ENCODE peak calls at places on chromosomes 6 and 20, in nine cellular contexts. One of them, this sample, is unnamed. For H3K9me3, the result is how much of the 10 kb centered on the place peaks cover.

GRCh38 chr6:136922680-136922996 is 537 bp downstream of the SLC35D3 start:
- DNase-seq in CD4-positive, CD25-positive, alpha-beta regulatory T cell: no peak
- DNase-seq in body of pancreas: no peak
- DNase-seq in esophagus muscularis mucosa: no peak
- DNase-seq in A549: peak
- DNase-seq in SJSA1: no peak
- DNase-seq in Peyer's patch: no peak
- DNase-seq in hepatocyte: no peak
- DNase-seq in CD8-positive, alpha-beta T cell: no peak
- DNase-seq in this sample: no peak

GRCh38 chr20:12970372-12970821 is 38.4 kb upstream of the SPTLC3 start:
- DNase-seq in A549: peak
- DNase-seq in Peyer's patch: no peak
- DNase-seq in hepatocyte: peak
- DNase-seq in body of pancreas: no peak
- DNase-seq in CD8-positive, alpha-beta T cell: no peak
- DNase-seq in esophagus muscularis mucosa: no peak
- DNase-seq in CD4-positive, CD25-positive, alpha-beta regulatory T cell: no peak
- DNase-seq in SJSA1: peak
- DNase-seq in this sample: peak

GRCh38 chr20:18057106-18057993 is at the start of gene OVOL2:
- DNase-seq in esophagus muscularis mucosa: no peak
- DNase-seq in Peyer's patch: peak
- DNase-seq in hepatocyte: peak
- DNase-seq in A549: no peak
- DNase-seq in SJSA1: no peak
- DNase-seq in CD8-positive, alpha-beta T cell: no peak
- DNase-seq in CD4-positive, CD25-positive, alpha-beta regulatory T cell: no peak
- DNase-seq in body of pancreas: peak
- DNase-seq in this sample: peak

GRCh38 chr20:49790077-49790798 is 22.4 kb upstream of the SLC9A8 start:
- DNase-seq in CD4-positive, CD25-positive, alpha-beta regulatory T cell: no peak
- DNase-seq in CD8-positive, alpha-beta T cell: no peak
- DNase-seq in esophagus muscularis mucosa: no peak
- DNase-seq in A549: no peak
- DNase-seq in hepatocyte: peak
- DNase-seq in SJSA1: no peak
- DNase-seq in body of pancreas: no peak
- DNase-seq in Peyer's patch: peak
- DNase-seq in this sample: peak

GRCh38 chr20:11001767-11002540 is 328.2 kb upstream of the JAG1 start:
- DNase-seq in CD8-positive, alpha-beta T cell: no peak
- DNase-seq in CD4-positive, CD25-positive, alpha-beta regulatory T cell: no peak
- DNase-seq in body of pancreas: no peak
- DNase-seq in SJSA1: peak
- DNase-seq in esophagus muscularis mucosa: no peak
- DNase-seq in A549: peak
- DNase-seq in Peyer's patch: no peak
- DNase-seq in hepatocyte: peak
- DNase-seq in this sample: no peak

GRCh38 chr6:137767931-137768690 is 98.9 kb upstream of the TNFAIP3 start:
- DNase-seq in esophagus muscularis mucosa: peak
- DNase-seq in CD8-positive, alpha-beta T cell: no peak
- DNase-seq in SJSA1: no peak
- DNase-seq in CD4-positive, CD25-positive, alpha-beta regulatory T cell: no peak
- DNase-seq in Peyer's patch: no peak
- DNase-seq in hepatocyte: no peak
- DNase-seq in A549: no peak
- DNase-seq in body of pancreas: no peak
- DNase-seq in this sample: peak

GRCh38 chr6:16206595-16207037 is 31.8 kb upstream of the GMPR start:
- DNase-seq in body of pancreas: peak
- DNase-seq in hepatocyte: peak
- DNase-seq in Peyer's patch: peak
- DNase-seq in esophagus muscularis mucosa: no peak
- DNase-seq in A549: peak
- DNase-seq in CD4-positive, CD25-positive, alpha-beta regulatory T cell: peak
- DNase-seq in SJSA1: peak
- DNase-seq in CD8-positive, alpha-beta T cell: peak
- DNase-seq in this sample: peak

GRCh38 chr20:4835244-4836177 is 113.8 kb downstream of the PRND start:
- DNase-seq in hepatocyte: peak
- DNase-seq in CD4-positive, CD25-positive, alpha-beta regulatory T cell: no peak
- DNase-seq in SJSA1: no peak
- DNase-seq in esophagus muscularis mucosa: no peak
- DNase-seq in Peyer's patch: no peak
- DNase-seq in body of pancreas: no peak
- DNase-seq in A549: no peak
- DNase-seq in CD8-positive, alpha-beta T cell: no peak
- DNase-seq in this sample: no peak

GRCh38 chr6:148076046-148076445 is 266.6 kb upstream of the SASH1 start:
- DNase-seq in hepatocyte: no peak
- DNase-seq in CD8-positive, alpha-beta T cell: no peak
- DNase-seq in A549: no peak
- DNase-seq in SJSA1: no peak
- DNase-seq in esophagus muscularis mucosa: no peak
- DNase-seq in Peyer's patch: no peak
- DNase-seq in CD4-positive, CD25-positive, alpha-beta regulatory T cell: no peak
- DNase-seq in body of pancreas: no peak
- DNase-seq in this sample: no peak

GRCh38 chr6:117545161-117545595 is 57.1 kb downstream of the GOPC start:
- DNase-seq in CD8-positive, alpha-beta T cell: no peak
- DNase-seq in body of pancreas: no peak
- DNase-seq in Peyer's patch: peak
- DNase-seq in CD4-positive, CD25-positive, alpha-beta regulatory T cell: no peak
- DNase-seq in esophagus muscularis mucosa: no peak
- DNase-seq in SJSA1: no peak
- DNase-seq in hepatocyte: peak
- DNase-seq in A549: no peak
- DNase-seq in this sample: peak

GRCh38 chr6:10146723-10147451 is 268.0 kb downstream of the TFAP2A start:
- DNase-seq in A549: peak
- DNase-seq in hepatocyte: peak
- DNase-seq in Peyer's patch: no peak
- DNase-seq in CD4-positive, CD25-positive, alpha-beta regulatory T cell: no peak
- DNase-seq in body of pancreas: no peak
- DNase-seq in CD8-positive, alpha-beta T cell: no peak
- DNase-seq in esophagus muscularis mucosa: no peak
- DNase-seq in SJSA1: no peak
- DNase-seq in this sample: peak

GRCh38 chr20:4449977-4450715 is 271.6 kb upstream of the PRND start:
- DNase-seq in SJSA1: no peak
- DNase-seq in CD8-positive, alpha-beta T cell: no peak
- DNase-seq in esophagus muscularis mucosa: peak
- DNase-seq in A549: peak
- DNase-seq in hepatocyte: peak
- DNase-seq in Peyer's patch: no peak
- DNase-seq in CD4-positive, CD25-positive, alpha-beta regulatory T cell: no peak
- DNase-seq in body of pancreas: no peak
- DNase-seq in this sample: no peak

GRCh38 chr20:42775866-42776265 is 413.8 kb downstream of the PTPRT start:
- DNase-seq in SJSA1: no peak
- DNase-seq in body of pancreas: no peak
- DNase-seq in esophagus muscularis mucosa: no peak
- DNase-seq in hepatocyte: no peak
- DNase-seq in CD4-positive, CD25-positive, alpha-beta regulatory T cell: no peak
- DNase-seq in Peyer's patch: no peak
- DNase-seq in CD8-positive, alpha-beta T cell: no peak
- DNase-seq in A549: no peak
- DNase-seq in this sample: no peak

GRCh38 chr6:54910326-54910952 is 63.9 kb downstream of the FAM83B start:
- DNase-seq in Peyer's patch: peak
- DNase-seq in hepatocyte: peak
- DNase-seq in SJSA1: no peak
- DNase-seq in A549: no peak
- DNase-seq in esophagus muscularis mucosa: no peak
- DNase-seq in CD4-positive, CD25-positive, alpha-beta regulatory T cell: no peak
- DNase-seq in body of pancreas: no peak
- DNase-seq in CD8-positive, alpha-beta T cell: no peak
- DNase-seq in this sample: peak

GRCh38 chr6:11425876-11426275 is 111.7 kb upstream of the TMEM170B start:
- DNase-seq in A549: no peak
- DNase-seq in body of pancreas: no peak
- DNase-seq in CD8-positive, alpha-beta T cell: no peak
- DNase-seq in SJSA1: no peak
- DNase-seq in CD4-positive, CD25-positive, alpha-beta regulatory T cell: no peak
- DNase-seq in hepatocyte: no peak
- DNase-seq in esophagus muscularis mucosa: peak
- DNase-seq in Peyer's patch: no peak
- DNase-seq in this sample: no peak

GRCh38 chr6:11424395-11425050 is 113.0 kb upstream of the TMEM170B start:
- DNase-seq in Peyer's patch: no peak
- DNase-seq in esophagus muscularis mucosa: peak
- DNase-seq in CD4-positive, CD25-positive, alpha-beta regulatory T cell: no peak
- DNase-seq in body of pancreas: no peak
- DNase-seq in SJSA1: no peak
- DNase-seq in A549: no peak
- DNase-seq in hepatocyte: no peak
- DNase-seq in CD8-positive, alpha-beta T cell: no peak
- DNase-seq in this sample: no peak

GRCh38 chr6:11423072-11423471 is 114.5 kb upstream of the TMEM170B start:
- DNase-seq in CD8-positive, alpha-beta T cell: no peak
- DNase-seq in body of pancreas: no peak
- DNase-seq in A549: no peak
- DNase-seq in Peyer's patch: no peak
- DNase-seq in CD4-positive, CD25-positive, alpha-beta regulatory T cell: no peak
- DNase-seq in hepatocyte: no peak
- DNase-seq in esophagus muscularis mucosa: no peak
- DNase-seq in SJSA1: no peak
- DNase-seq in this sample: no peak

GRCh38 chr6:11425431-11425871 is 112.1 kb upstream of the TMEM170B start:
- DNase-seq in hepatocyte: no peak
- DNase-seq in CD8-positive, alpha-beta T cell: no peak
- DNase-seq in SJSA1: no peak
- DNase-seq in A549: no peak
- DNase-seq in body of pancreas: no peak
- DNase-seq in CD4-positive, CD25-positive, alpha-beta regulatory T cell: no peak
- DNase-seq in Peyer's patch: no peak
- DNase-seq in esophagus muscularis mucosa: peak
- DNase-seq in this sample: no peak

GRCh38 chr6:11423667-11424066 is 113.9 kb upstream of the TMEM170B start:
- DNase-seq in A549: no peak
- DNase-seq in hepatocyte: no peak
- DNase-seq in SJSA1: no peak
- DNase-seq in Peyer's patch: no peak
- DNase-seq in CD8-positive, alpha-beta T cell: no peak
- DNase-seq in CD4-positive, CD25-positive, alpha-beta regulatory T cell: no peak
- DNase-seq in esophagus muscularis mucosa: peak
- DNase-seq in body of pancreas: no peak
- DNase-seq in this sample: no peak
- H3K27ac ChIP-seq in A549: peak
- H3K27ac ChIP-seq in hepatocyte: no peak
- H3K27ac ChIP-seq in SJSA1: no peak
- H3K27ac ChIP-seq in Peyer's patch: no peak
- H3K27ac ChIP-seq in CD8-positive, alpha-beta T cell: no peak
- H3K27ac ChIP-seq in CD4-positive, CD25-positive, alpha-beta regulatory T cell: no peak
- H3K27ac ChIP-seq in esophagus muscularis mucosa: peak
- H3K27ac ChIP-seq in body of pancreas: no peak
- H3K27ac ChIP-seq in this sample: no peak

GRCh38 chr6:75503291-75503690 is 9.7 kb upstream of the FILIP1 start:
- DNase-seq in A549: no peak
- DNase-seq in SJSA1: no peak
- DNase-seq in Peyer's patch: no peak
- DNase-seq in body of pancreas: no peak
- DNase-seq in esophagus muscularis mucosa: no peak
- DNase-seq in CD8-positive, alpha-beta T cell: no peak
- DNase-seq in hepatocyte: no peak
- DNase-seq in CD4-positive, CD25-positive, alpha-beta regulatory T cell: no peak
- DNase-seq in this sample: no peak

GRCh38 chr6:75502884-75503283 is 9.3 kb upstream of the FILIP1 start:
- DNase-seq in esophagus muscularis mucosa: no peak
- DNase-seq in hepatocyte: no peak
- DNase-seq in Peyer's patch: no peak
- DNase-seq in body of pancreas: no peak
- DNase-seq in CD4-positive, CD25-positive, alpha-beta regulatory T cell: no peak
- DNase-seq in SJSA1: no peak
- DNase-seq in CD8-positive, alpha-beta T cell: no peak
- DNase-seq in A549: no peak
- DNase-seq in this sample: no peak

GRCh38 chr6:75498862-75499261 is 5.3 kb upstream of the FILIP1 start:
- DNase-seq in Peyer's patch: no peak
- DNase-seq in A549: no peak
- DNase-seq in CD8-positive, alpha-beta T cell: no peak
- DNase-seq in body of pancreas: no peak
- DNase-seq in CD4-positive, CD25-positive, alpha-beta regulatory T cell: no peak
- DNase-seq in hepatocyte: no peak
- DNase-seq in esophagus muscularis mucosa: no peak
- DNase-seq in SJSA1: no peak
- DNase-seq in this sample: no peak

GRCh38 chr6:75499640-75500039 is 6.0 kb upstream of the FILIP1 start:
- DNase-seq in SJSA1: no peak
- DNase-seq in esophagus muscularis mucosa: no peak
- DNase-seq in A549: no peak
- DNase-seq in CD4-positive, CD25-positive, alpha-beta regulatory T cell: no peak
- DNase-seq in hepatocyte: no peak
- DNase-seq in body of pancreas: no peak
- DNase-seq in CD8-positive, alpha-beta T cell: no peak
- DNase-seq in Peyer's patch: no peak
- DNase-seq in this sample: no peak

DNA sequence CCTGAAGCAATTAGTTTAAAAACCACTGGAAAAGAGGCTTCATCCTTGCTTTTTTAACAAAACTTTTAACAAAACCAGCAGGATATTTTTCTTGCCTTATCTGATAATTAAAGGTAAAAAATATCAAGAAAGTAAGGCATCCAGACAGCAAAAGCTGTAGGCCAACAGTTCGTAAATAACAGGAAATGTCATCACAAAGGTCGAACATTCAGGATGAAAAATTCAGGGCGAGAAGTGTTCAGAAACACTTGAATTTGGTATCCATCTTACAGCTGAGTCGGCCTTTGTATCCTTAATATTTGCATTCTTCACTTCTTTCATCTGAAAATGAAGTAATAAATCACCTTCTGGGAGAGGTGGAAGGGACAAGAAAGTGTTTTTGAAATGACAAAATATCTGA is 8.2 kb upstream of the FILIP1 start:
- DNase-seq in CD4-positive, CD25-positive, alpha-beta regulatory T cell: no peak
- DNase-seq in esophagus muscularis mucosa: no peak
- DNase-seq in SJSA1: no peak
- DNase-seq in hepatocyte: no peak
- DNase-seq in CD8-positive, alpha-beta T cell: no peak
- DNase-seq in A549: no peak
- DNase-seq in body of pancreas: no peak
- DNase-seq in Peyer's patch: no peak
- DNase-seq in this sample: no peak
- H3K4me3 ChIP-seq in CD4-positive, CD25-positive, alpha-beta regulatory T cell: no peak
- H3K4me3 ChIP-seq in esophagus muscularis mucosa: no peak
- H3K4me3 ChIP-seq in SJSA1: no peak
- H3K4me3 ChIP-seq in hepatocyte: no peak
- H3K4me3 ChIP-seq in CD8-positive, alpha-beta T cell: no peak
- H3K4me3 ChIP-seq in A549: no peak
- H3K4me3 ChIP-seq in body of pancreas: no peak
- H3K4me3 ChIP-seq in Peyer's patch: no peak
- H3K4me3 ChIP-seq in this sample: no peak

GRCh38 chr20:59696476-59696875 is 92.1 kb downstream of the PHACTR3 start:
- DNase-seq in A549: no peak
- DNase-seq in body of pancreas: no peak
- DNase-seq in hepatocyte: no peak
- DNase-seq in esophagus muscularis mucosa: no peak
- DNase-seq in Peyer's patch: no peak
- DNase-seq in CD4-positive, CD25-positive, alpha-beta regulatory T cell: no peak
- DNase-seq in CD8-positive, alpha-beta T cell: no peak
- DNase-seq in SJSA1: no peak
- DNase-seq in this sample: no peak
- H3K9me3 ChIP-seq in A549: under half
- H3K9me3 ChIP-seq in body of pancreas: under half
- H3K9me3 ChIP-seq in hepatocyte: under half
- H3K9me3 ChIP-seq in esophagus muscularis mucosa: under half
- H3K9me3 ChIP-seq in Peyer's patch: under half
- H3K9me3 ChIP-seq in CD4-positive, CD25-positive, alpha-beta regulatory T cell: under half
- H3K9me3 ChIP-seq in CD8-positive, alpha-beta T cell: under half
- H3K9me3 ChIP-seq in SJSA1: under half
- H3K9me3 ChIP-seq in this sample: under half

GRCh38 chr6:31734703-31735500 is 1.4 kb downstream of the CLIC1 start:
- DNase-seq in Peyer's patch: peak
- DNase-seq in CD4-positive, CD25-positive, alpha-beta regulatory T cell: peak
- DNase-seq in A549: peak
- DNase-seq in CD8-positive, alpha-beta T cell: peak
- DNase-seq in esophagus muscularis mucosa: no peak
- DNase-seq in body of pancreas: no peak
- DNase-seq in SJSA1: peak
- DNase-seq in hepatocyte: peak
- DNase-seq in this sample: peak
- H3K27ac ChIP-seq in Peyer's patch: peak
- H3K27ac ChIP-seq in CD4-positive, CD25-positive, alpha-beta regulatory T cell: peak
- H3K27ac ChIP-seq in A549: peak
- H3K27ac ChIP-seq in CD8-positive, alpha-beta T cell: peak
- H3K27ac ChIP-seq in esophagus muscularis mucosa: peak
- H3K27ac ChIP-seq in body of pancreas: peak
- H3K27ac ChIP-seq in SJSA1: peak
- H3K27ac ChIP-seq in hepatocyte: peak
- H3K27ac ChIP-seq in this sample: peak

This sample was measured in small intestine.